ENCODE peak calls at places on chromosomes 13 and 19, in nine cellular contexts. D, T, Y, V, R, L, H, G and Q are unnamed samples.

GRCh38 chr19:4064551-4065260 is 2.0 kb downstream of the ZBTB7A start:
- DNase-seq in T (no peak), G (peak; percentile 67), V (no peak), Y (no peak), R (peak; percentile 70), H (peak; percentile 62), L (peak; percentile 58), D (peak; percentile 85), Q (peak; percentile 81)

GRCh38 chr13:33015791-33016323 is 366 bp upstream of the KL start:
- DNase-seq in D (peak; percentile 65), Y (no peak), H (no peak), V (no peak), R (no peak), T (no peak), G (no peak), L (peak; percentile 16), Q (peak; percentile 50)

GRCh38 chr13:114063545-114064515 is 68.6 kb downstream of the RASA3 start:
- DNase-seq in D (peak; percentile 86), R (peak; percentile 58), G (peak; percentile 78), V (no peak), L (no peak), T (no peak), H (peak; percentile 38), Y (peak; percentile 37), Q (no peak)

GRCh38 chr19:46536391-46536790 is 40.7 kb upstream of the PNMA8B start:
- DNase-seq in Y (no peak), H (no peak), D (peak; percentile 33), V (no peak), L (no peak), G (no peak), R (no peak), T (no peak), Q (no peak)

GRCh38 chr19:18049390-18049789 is 37.3 kb downstream of the IL12RB1 start:
- DNase-seq in L (no peak), V (peak; percentile 77), G (peak; percentile 91), Y (no peak), H (no peak), R (peak; percentile 90), T (no peak), D (peak; percentile 92), Q (peak; percentile 83)

GRCh38 chr13:97318532-97318931 is 96.4 kb downstream of the MBNL2 start:
- DNase-seq in H (no peak), L (no peak), T (no peak), R (no peak), V (no peak), G (no peak), D (no peak), Y (no peak), Q (no peak)

GRCh38 chr19:29971002-29971401 is 29.0 kb downstream of the URI1 start:
- DNase-seq in V (no peak), G (no peak), L (no peak), Y (no peak), T (no peak), R (no peak), D (no peak), H (no peak), Q (no peak)

GRCh38 chr19:49774969-49775368 is 8.2 kb downstream of the AP2A1 start:
- DNase-seq in R (no peak), V (no peak), L (no peak), D (no peak), T (no peak), H (no peak), G (no peak), Y (no peak), Q (no peak)

GRCh38 chr19:34482380-34483250 is 1.1 kb downstream of the WTIP start:
- DNase-seq in D (no peak), T (peak; percentile 59), V (no peak), R (no peak), Y (peak; percentile 47), G (peak; percentile 10), L (peak; percentile 30), H (no peak), Q (no peak)

GRCh38 chr13:110310541-110311491 is 3.7 kb downstream of the COL4A2 start:
- DNase-seq in L (peak; percentile 6), Y (no peak), D (no peak), T (no peak), R (no peak), V (no peak), H (no peak), G (no peak), Q (no peak)

GRCh38 chr19:7348587-7349230 is at the start of gene ARHGEF18:
- DNase-seq in V (no peak), G (no peak), D (peak; percentile 73), Y (no peak), H (peak; percentile 79), R (peak; percentile 35), T (no peak), L (no peak), Q (no peak)

GRCh38 chr13:73399347-73400216 is 340.8 kb downstream of the KLF5 start:
- DNase-seq in R (no peak), D (no peak), V (no peak), H (no peak), L (no peak), G (no peak), Y (peak; percentile 47), T (no peak), Q (peak; percentile 77)

GRCh38 chr13:76822691-76823267 is 63.4 kb downstream of the KCTD12 start:
- DNase-seq in R (no peak), L (no peak), D (no peak), T (no peak), G (no peak), H (no peak), V (no peak), Y (peak; percentile 46), Q (no peak)

DNA sequence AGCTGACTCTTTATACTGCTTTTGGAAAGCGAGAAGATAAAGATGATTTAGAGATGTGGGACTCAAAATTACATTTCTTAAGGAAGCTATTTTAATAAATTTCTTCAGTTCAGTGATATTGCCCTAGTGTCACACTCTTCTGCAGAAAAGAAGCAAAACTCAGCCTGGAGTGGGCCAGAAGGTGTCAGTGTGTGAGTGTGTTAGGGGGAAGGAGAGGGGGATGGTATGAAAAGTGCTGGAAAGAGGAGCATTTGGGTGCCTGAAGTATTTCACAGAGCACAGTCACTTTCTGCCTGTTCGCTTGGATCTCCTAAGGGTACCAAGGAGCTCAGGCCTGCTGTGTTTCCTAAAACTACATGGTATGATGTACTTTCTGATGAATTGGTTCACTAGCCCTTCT is 84.5 kb upstream of the FRY start:
- DNase-seq in R (no peak), V (no peak), D (no peak), L (no peak), Y (no peak), T (no peak), H (no peak), G (no peak), Q (no peak)
- H3K4me3 ChIP-seq in R (no peak overlapping the region), V (no peak overlapping the region), D (no peak overlapping the region), L (no peak overlapping the region), Y (no peak overlapping the region), T (no peak overlapping the region), H (no peak overlapping the region), G (peak overlapping the region; percentile 42), Q (no peak overlapping the region)

DNA sequence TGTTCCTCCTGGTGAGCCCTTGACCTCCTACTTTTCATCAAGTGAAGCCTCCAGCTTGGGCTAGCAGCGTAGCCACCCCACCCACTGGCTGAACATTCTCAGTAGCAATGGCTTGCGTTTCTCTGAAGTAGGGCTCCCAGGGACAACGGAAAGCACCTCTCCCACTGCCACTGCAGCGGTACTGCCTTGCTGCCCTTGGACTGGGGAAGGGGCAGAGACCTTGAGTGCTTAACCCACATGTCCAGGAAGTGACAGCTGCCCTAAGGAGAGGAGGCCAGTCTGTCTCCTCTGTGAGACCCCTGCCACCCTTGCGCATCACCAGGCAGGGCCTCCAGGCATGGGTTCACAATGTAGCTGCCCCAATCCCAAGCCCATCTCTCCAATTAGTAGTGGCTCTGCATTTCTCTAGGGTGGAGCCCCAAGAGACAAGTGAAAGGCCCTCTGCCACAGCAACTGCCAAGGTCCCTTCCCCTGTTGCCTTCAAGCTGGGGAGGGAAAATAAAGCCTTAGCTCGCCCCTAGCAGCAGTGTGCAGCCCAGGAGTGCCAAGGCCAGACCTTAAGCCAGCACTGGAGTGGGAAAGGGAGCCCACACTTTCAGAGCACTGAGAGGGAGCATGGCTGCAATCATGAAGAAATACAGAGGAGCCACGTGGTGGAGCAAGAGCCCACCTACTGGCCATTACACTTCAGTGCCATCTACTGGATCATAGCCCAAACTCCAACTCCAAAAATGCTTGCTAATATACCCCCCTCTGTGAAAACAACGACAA is 175.9 kb upstream of the TRPC4 start:
- DNase-seq in H (no peak), Y (peak; percentile 27), G (no peak), D (no peak), T (no peak), R (no peak), V (no peak), L (peak; percentile 9), Q (peak; percentile 17)
- TF ChIP-seq CTCF in H (no peak), Y (peak; percentile 71), G (no peak), D (no peak), T (no peak), R (no peak), V (no peak), L (peak; percentile 68), Q (no peak)

GRCh38 chr13:78015782-78016181 is 97.2 kb upstream of the EDNRB start:
- DNase-seq in Y (no peak), V (no peak), H (no peak), L (no peak), R (no peak), G (no peak), D (no peak), T (no peak), Q (no peak)

DNA sequence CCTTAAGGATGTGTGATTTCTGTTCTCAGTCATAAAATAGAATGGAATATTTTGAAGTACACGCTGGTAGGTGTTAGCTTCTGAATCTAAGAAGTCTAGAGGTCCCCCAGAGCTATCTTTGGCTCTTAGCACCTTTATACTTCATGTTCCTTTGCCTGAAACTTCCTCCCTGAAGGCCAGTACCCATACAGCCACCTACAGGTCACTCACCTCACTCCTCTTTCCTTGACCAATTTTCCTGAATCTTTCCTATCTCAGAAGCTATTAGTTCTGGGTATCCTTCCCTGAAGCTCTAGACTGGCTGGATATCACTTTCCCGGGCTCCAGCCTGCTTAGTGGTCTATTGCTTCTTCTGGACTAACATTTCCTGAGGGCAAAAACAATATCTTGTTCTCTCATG is 93.4 kb upstream of the EDNRB start:
- DNase-seq in V (no peak), D (no peak), G (no peak), Y (no peak), H (no peak), R (no peak), T (no peak), L (no peak), Q (no peak)
- H3K9me3 ChIP-seq in V (no peaks in the 10 kb centered on the region), D (no peaks in the 10 kb centered on the region), G (no peaks in the 10 kb centered on the region), Y (no peaks in the 10 kb centered on the region), H (no peaks in the 10 kb centered on the region), R (no peaks in the 10 kb centered on the region), T (no peaks in the 10 kb centered on the region), L (no peaks in the 10 kb centered on the region), Q (no peaks in the 10 kb centered on the region)

GRCh38 chr19:48258350-48258749 is 2.6 kb upstream of the CARD8 start:
- DNase-seq in L (no peak), Y (no peak), R (no peak), V (no peak), D (no peak), T (no peak), G (no peak), H (peak; percentile 25), Q (no peak)
- H3K4me3 ChIP-seq in L (no peak overlapping the region), Y (no peak overlapping the region), R (no peak overlapping the region), V (no peak overlapping the region), D (peak overlapping the region; percentile 9), T (no peak overlapping the region), G (no peak overlapping the region), H (peak overlapping the region; percentile 21), Q (no peak overlapping the region)

GRCh38 chr19:45296365-45296764 is 26.3 kb downstream of the CKM start:
- DNase-seq in Y (no peak), D (no peak), G (no peak), T (no peak), R (no peak), V (no peak), H (no peak), L (no peak), Q (no peak)
- TF ChIP-seq CTCF in Y (no peak), D (no peak), G (no peak), T (no peak), R (no peak), V (no peak), H (no peak), L (no peak), Q (no peak)